ENCODE peak calls at places on chromosome 20, in eight cellular contexts. R, Z, Q, D, Y, T, P and W are unnamed samples.

GRCh38 chr20:10667077-10667401 is 6.8 kb downstream of the JAG1 start:
- DNase-seq in T (peak), Y (no peak), Q (no peak), P (peak), Z (no peak), R (peak), D (no peak), W (peak)

GRCh38 chr20:24746351-24746685 is 202.8 kb upstream of the CST7 start:
- DNase-seq in Y (no peak), D (no peak), P (no peak), R (no peak), T (no peak), Q (no peak), Z (no peak), W (peak)

GRCh38 chr20:57238089-57238488 is 28.4 kb downstream of the BMP7 start:
- DNase-seq in T (no peak), Z (no peak), D (no peak), Q (no peak), Y (no peak), R (no peak), P (no peak), W (no peak)

GRCh38 chr20:60788070-60788469 is 464.0 kb upstream of the CDH4 start:
- DNase-seq in T (no peak), P (no peak), Z (no peak), R (no peak), Y (no peak), D (no peak), Q (no peak), W (no peak)

GRCh38 chr20:32969356-32970114 is 34.7 kb downstream of the SUN5 start:
- DNase-seq in P (no peak), Z (no peak), T (no peak), Q (peak), R (no peak), Y (no peak), D (peak), W (no peak)

GRCh38 chr20:33096921-33097320 is 17.5 kb downstream of the BPIFB4 start:
- DNase-seq in Q (no peak), Y (no peak), P (no peak), T (no peak), Z (no peak), R (peak), D (no peak), W (no peak)

GRCh38 chr20:19539191-19539590 is 218.9 kb upstream of the RIN2 start:
- DNase-seq in R (no peak), T (no peak), P (no peak), Y (no peak), Q (no peak), Z (no peak), D (no peak), W (no peak)

GRCh38 chr20:45323731-45324130 is 15.6 kb upstream of the MATN4 start:
- DNase-seq in Y (no peak), Z (no peak), D (no peak), P (no peak), Q (no peak), T (no peak), R (no peak), W (no peak)

GRCh38 chr20:62872863-62873261 is 11.2 kb upstream of the TCFL5 start:
- DNase-seq in T (no peak), D (no peak), Q (no peak), Y (no peak), P (no peak), Z (no peak), R (no peak), W (no peak)